ENCODE peak calls at places on chromosomes 16 and 17, in four cellular contexts. U, R, S and D are unnamed samples.

GRCh38 chr17:61053469-61053868 is 346.2 kb upstream of the TBX2 start:
- DNase-seq in U (no peak), R (no peak), S (no peak), D (no peak)

GRCh38 chr17:69235338-69236058 is 6.9 kb upstream of the ABCA10 start:
- DNase-seq in U (peak), R (peak), S (peak), D (peak)

GRCh38 chr16:54241525-54241924 is 45.1 kb downstream of the IRX3 start:
- DNase-seq in U (no peak), R (no peak), S (no peak), D (no peak)

GRCh38 chr17:77120866-77121265 is 19.9 kb upstream of the SEC14L1 start:
- DNase-seq in U (no peak), R (no peak), S (no peak), D (no peak)

GRCh38 chr17:37802712-37803416 is 58.0 kb upstream of the HNF1B start:
- DNase-seq in U (no peak), R (peak), S (no peak), D (no peak)

GRCh38 chr16:84583995-84584394 is 33.9 kb downstream of the COTL1 start:
- DNase-seq in U (peak), R (no peak), S (no peak), D (no peak)

GRCh38 chr17:43398724-43399595 is at the start of gene ARL4D:
- DNase-seq in U (peak), R (peak), S (no peak), D (peak)

GRCh38 chr16:87453326-87453725 is 39.5 kb downstream of the ZCCHC14 start:
- DNase-seq in U (no peak), R (no peak), S (no peak), D (no peak)

GRCh38 chr16:30032083-30032819 is 1.2 kb upstream of the TLCD3B start:
- DNase-seq in U (no peak), R (peak), S (peak), D (peak)

GRCh38 chr17:48470388-48471034 is 40.5 kb upstream of the SKAP1 start:
- DNase-seq in U (no peak), R (peak), S (no peak), D (no peak)

GRCh38 chr17:53655591-53655990 is 167.1 kb upstream of the KIF2B start:
- DNase-seq in U (no peak), R (peak), S (no peak), D (no peak)

GRCh38 chr17:15883617-15884111 is 61.3 kb upstream of the ADORA2B start:
- DNase-seq in U (no peak), R (peak), S (peak), D (no peak)

GRCh38 chr16:87160218-87160617 is 157.0 kb downstream of the C16orf95 start:
- DNase-seq in U (no peak), R (no peak), S (no peak), D (no peak)

GRCh38 chr16:75250089-75250808 is 1.2 kb downstream of the BCAR1 start:
- DNase-seq in U (peak), R (no peak), S (no peak), D (no peak)

GRCh38 chr17:1561420-1562177 is 993 bp downstream of the PITPNA start:
- DNase-seq in U (peak), R (no peak), S (no peak), D (peak)

GRCh38 chr16:30077656-30078055 is 1.9 kb downstream of the PPP4C start:
- DNase-seq in U (peak), R (no peak), S (no peak), D (no peak)

DNA sequence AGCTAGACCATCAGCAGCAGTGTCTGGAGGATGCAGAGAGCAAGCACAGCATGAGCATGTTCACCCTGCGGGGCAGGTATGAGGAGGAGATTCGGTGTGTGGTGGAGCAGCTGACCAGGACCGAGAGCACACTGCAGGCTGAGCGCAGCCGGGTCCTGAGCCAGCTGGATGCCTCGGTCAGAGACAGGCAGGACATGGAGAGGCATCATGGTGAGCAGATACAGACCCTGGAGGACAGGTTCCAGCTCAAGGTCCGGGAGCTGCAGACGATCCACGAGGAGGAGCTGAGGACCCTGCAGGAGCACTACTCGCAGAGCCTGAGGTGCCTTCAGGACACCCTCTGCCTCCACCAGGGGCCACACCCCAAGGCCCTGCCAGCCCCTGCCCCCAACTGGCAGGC is 38.8 kb downstream of the PLD6 start:
- DNase-seq in U (no peak), R (no peak), S (no peak), D (no peak)
- H3K4me3 ChIP-seq in U (no peak), R (no peak), S (no peak), D (no peak)

GRCh38 chr16:4293181-4293716 is 20.4 kb upstream of the TFAP4 start:
- DNase-seq in U (no peak), R (no peak), S (no peak), D (no peak)

GRCh38 chr16:4290236-4290830 is 17.5 kb upstream of the TFAP4 start:
- DNase-seq in U (no peak), R (peak), S (no peak), D (no peak)

GRCh38 chr16:4297480-4297879 is 18.4 kb upstream of the GLIS2 start:
- DNase-seq in U (no peak), R (no peak), S (no peak), D (no peak)

GRCh38 chr16:4291699-4292098 is 18.9 kb upstream of the TFAP4 start:
- DNase-seq in U (no peak), R (no peak), S (no peak), D (no peak)

GRCh38 chr16:4293822-4294457 is 21.1 kb upstream of the TFAP4 start:
- DNase-seq in U (no peak), R (peak), S (no peak), D (no peak)
- H3K4me3 ChIP-seq in U (no peak), R (peak), S (no peak), D (no peak)

GRCh38 chr16:56675685-56676210 is 6.1 kb downstream of the MT1H start:
- DNase-seq in U (peak), R (no peak), S (no peak), D (peak)
- H3K4me3 ChIP-seq in U (no peak), R (no peak), S (no peak), D (no peak)

GRCh38 chr17:4641297-4642195 is at the start of gene ALOX15:
- DNase-seq in U (no peak), R (no peak), S (no peak), D (no peak)
- H3K4me3 ChIP-seq in U (no peak), R (no peak), S (no peak), D (no peak)

GRCh38 chr17:82012482-82013295 is 10.0 kb downstream of the CENPX start:
- DNase-seq in U (no peak), R (no peak), S (no peak), D (no peak)
- H3K4me3 ChIP-seq in U (no peak), R (no peak), S (no peak), D (no peak)